ENCODE peak calls at places on chromosomes 1 and 21, in ten cellular contexts. One of them, this sample, is unnamed.

GRCh38 chr1:219379691-219380090 is 206.0 kb downstream of the LYPLAL1 start:
- DNase-seq in activated T-cell treated with anti-CD3 and anti-CD28 coated beads, Interleukin-2, amount 50 U/mL, for 24 hours: no peak
- DNase-seq in transverse colon: no peak
- DNase-seq in AG04449: no peak
- DNase-seq in endothelial cell of umbilical vein: no peak
- DNase-seq in left ventricle myocardium inferior: no peak
- DNase-seq in heart right ventricle: no peak
- DNase-seq in aorta: no peak
- DNase-seq in fibroblast of pulmonary artery: no peak
- DNase-seq in NCI-H2081: no peak
- DNase-seq in this sample: no peak

GRCh38 chr1:209354111-209354839 is 229.2 kb upstream of the CAMK1G start:
- DNase-seq in AG04449: peak
- DNase-seq in fibroblast of pulmonary artery: peak
- DNase-seq in heart right ventricle: peak
- DNase-seq in left ventricle myocardium inferior: peak
- DNase-seq in activated T-cell treated with anti-CD3 and anti-CD28 coated beads, Interleukin-2, amount 50 U/mL, for 24 hours: peak
- DNase-seq in endothelial cell of umbilical vein: peak
- DNase-seq in NCI-H2081: peak
- DNase-seq in aorta: peak
- DNase-seq in transverse colon: peak
- DNase-seq in this sample: no peak

GRCh38 chr1:193448682-193449461 is 262.5 kb upstream of the B3GALT2 start:
- DNase-seq in transverse colon: no peak
- DNase-seq in endothelial cell of umbilical vein: no peak
- DNase-seq in activated T-cell treated with anti-CD3 and anti-CD28 coated beads, Interleukin-2, amount 50 U/mL, for 24 hours: peak
- DNase-seq in left ventricle myocardium inferior: no peak
- DNase-seq in heart right ventricle: no peak
- DNase-seq in fibroblast of pulmonary artery: no peak
- DNase-seq in NCI-H2081: no peak
- DNase-seq in AG04449: no peak
- DNase-seq in aorta: no peak
- DNase-seq in this sample: no peak

GRCh38 chr1:81650741-81651140 is 150.0 kb upstream of the ADGRL2 start:
- DNase-seq in left ventricle myocardium inferior: no peak
- DNase-seq in endothelial cell of umbilical vein: no peak
- DNase-seq in heart right ventricle: no peak
- DNase-seq in fibroblast of pulmonary artery: peak
- DNase-seq in aorta: no peak
- DNase-seq in transverse colon: no peak
- DNase-seq in NCI-H2081: no peak
- DNase-seq in activated T-cell treated with anti-CD3 and anti-CD28 coated beads, Interleukin-2, amount 50 U/mL, for 24 hours: no peak
- DNase-seq in AG04449: no peak
- DNase-seq in this sample: no peak

GRCh38 chr21:41658321-41658720 is 108.5 kb downstream of the RIPK4 start:
- DNase-seq in transverse colon: no peak
- DNase-seq in NCI-H2081: no peak
- DNase-seq in endothelial cell of umbilical vein: no peak
- DNase-seq in aorta: no peak
- DNase-seq in left ventricle myocardium inferior: no peak
- DNase-seq in AG04449: no peak
- DNase-seq in activated T-cell treated with anti-CD3 and anti-CD28 coated beads, Interleukin-2, amount 50 U/mL, for 24 hours: no peak
- DNase-seq in fibroblast of pulmonary artery: no peak
- DNase-seq in heart right ventricle: no peak
- DNase-seq in this sample: peak

GRCh38 chr1:35488346-35488745 is 68.9 kb downstream of the KIAA0319L start:
- DNase-seq in heart right ventricle: no peak
- DNase-seq in left ventricle myocardium inferior: no peak
- DNase-seq in NCI-H2081: no peak
- DNase-seq in aorta: no peak
- DNase-seq in activated T-cell treated with anti-CD3 and anti-CD28 coated beads, Interleukin-2, amount 50 U/mL, for 24 hours: no peak
- DNase-seq in fibroblast of pulmonary artery: no peak
- DNase-seq in AG04449: no peak
- DNase-seq in transverse colon: no peak
- DNase-seq in endothelial cell of umbilical vein: no peak
- DNase-seq in this sample: no peak

GRCh38 chr1:208201241-208201640 is 42.9 kb downstream of the PLXNA2 start:
- DNase-seq in AG04449: peak
- DNase-seq in NCI-H2081: no peak
- DNase-seq in left ventricle myocardium inferior: no peak
- DNase-seq in activated T-cell treated with anti-CD3 and anti-CD28 coated beads, Interleukin-2, amount 50 U/mL, for 24 hours: no peak
- DNase-seq in endothelial cell of umbilical vein: peak
- DNase-seq in transverse colon: peak
- DNase-seq in aorta: no peak
- DNase-seq in fibroblast of pulmonary artery: peak
- DNase-seq in heart right ventricle: no peak
- DNase-seq in this sample: no peak

GRCh38 chr1:66350001-66350547 is 183.9 kb upstream of the SGIP1 start:
- DNase-seq in aorta: peak
- DNase-seq in transverse colon: peak
- DNase-seq in fibroblast of pulmonary artery: peak
- DNase-seq in endothelial cell of umbilical vein: peak
- DNase-seq in NCI-H2081: no peak
- DNase-seq in AG04449: no peak
- DNase-seq in heart right ventricle: no peak
- DNase-seq in left ventricle myocardium inferior: peak
- DNase-seq in activated T-cell treated with anti-CD3 and anti-CD28 coated beads, Interleukin-2, amount 50 U/mL, for 24 hours: no peak
- DNase-seq in this sample: no peak

GRCh38 chr1:201767339-201767738 is 61.6 kb upstream of the IPO9 start:
- DNase-seq in NCI-H2081: no peak
- DNase-seq in left ventricle myocardium inferior: no peak
- DNase-seq in AG04449: no peak
- DNase-seq in activated T-cell treated with anti-CD3 and anti-CD28 coated beads, Interleukin-2, amount 50 U/mL, for 24 hours: no peak
- DNase-seq in heart right ventricle: no peak
- DNase-seq in fibroblast of pulmonary artery: no peak
- DNase-seq in endothelial cell of umbilical vein: no peak
- DNase-seq in transverse colon: no peak
- DNase-seq in aorta: no peak
- DNase-seq in this sample: no peak

GRCh38 chr1:234962340-234962989 is 166.2 kb downstream of the TOMM20 start:
- DNase-seq in AG04449: peak
- DNase-seq in fibroblast of pulmonary artery: peak
- DNase-seq in NCI-H2081: peak
- DNase-seq in activated T-cell treated with anti-CD3 and anti-CD28 coated beads, Interleukin-2, amount 50 U/mL, for 24 hours: peak
- DNase-seq in heart right ventricle: no peak
- DNase-seq in endothelial cell of umbilical vein: no peak
- DNase-seq in transverse colon: no peak
- DNase-seq in left ventricle myocardium inferior: no peak
- DNase-seq in aorta: peak
- DNase-seq in this sample: no peak

GRCh38 chr1:97412155-97412554 is 508.7 kb downstream of the DPYD start:
- DNase-seq in NCI-H2081: no peak
- DNase-seq in endothelial cell of umbilical vein: no peak
- DNase-seq in left ventricle myocardium inferior: no peak
- DNase-seq in activated T-cell treated with anti-CD3 and anti-CD28 coated beads, Interleukin-2, amount 50 U/mL, for 24 hours: no peak
- DNase-seq in fibroblast of pulmonary artery: peak
- DNase-seq in transverse colon: no peak
- DNase-seq in AG04449: no peak
- DNase-seq in heart right ventricle: no peak
- DNase-seq in aorta: no peak
- DNase-seq in this sample: no peak

GRCh38 chr1:42936309-42937078 is 22.2 kb downstream of the SLC2A1 start:
- DNase-seq in left ventricle myocardium inferior: no peak
- DNase-seq in AG04449: no peak
- DNase-seq in aorta: no peak
- DNase-seq in heart right ventricle: no peak
- DNase-seq in endothelial cell of umbilical vein: no peak
- DNase-seq in activated T-cell treated with anti-CD3 and anti-CD28 coated beads, Interleukin-2, amount 50 U/mL, for 24 hours: peak
- DNase-seq in fibroblast of pulmonary artery: peak
- DNase-seq in transverse colon: peak
- DNase-seq in NCI-H2081: no peak
- DNase-seq in this sample: peak

This sample was measured in kidney.